ENCODE peak calls at places on chromosome 2, in eight cellular contexts. M is neural progenitor cell; K is tibial artery; Y is pancreas; J is CD8-positive, alpha-beta T cell; Z is fibroblast of lung; H is hepatocyte; R is cardiac muscle cell. U is an unnamed sample.

GRCh38 chr2:6800553-6800952 is 65.2 kb downstream of the CMPK2 start:
- DNase-seq in M (no peak), K (no peak), Y (no peak), J (no peak), Z (peak; percentile 12), H (no peak), R (no peak), U (no peak)

GRCh38 chr2:30994227-30995056 is 143.8 kb downstream of the GALNT14 start:
- DNase-seq in M (no peak), K (no peak), Y (no peak), J (no peak), Z (no peak), H (no peak), R (no peak), U (no peak)

GRCh38 chr2:217335341-217335966 is 475.6 kb upstream of the TNP1 start:
- DNase-seq in M (no peak), K (no peak), Y (no peak), J (no peak), Z (no peak), H (peak; percentile 54), R (no peak), U (no peak)

GRCh38 chr2:182858671-182859070 is 7.8 kb downstream of the FRZB start:
- DNase-seq in M (no peak), K (no peak), Y (no peak), J (no peak), Z (peak; percentile 82), H (no peak), R (no peak), U (no peak)

GRCh38 chr2:44369392-44369791 is 7.6 kb downstream of the CAMKMT start:
- DNase-seq in M (no peak), K (no peak), Y (no peak), J (no peak), Z (no peak), H (no peak), R (no peak), U (no peak)

GRCh38 chr2:168770796-168771195 is 31.6 kb upstream of the NOSTRIN start:
- DNase-seq in M (no peak), K (no peak), Y (no peak), J (no peak), Z (peak; percentile 32), H (no peak), R (peak; percentile 9), U (no peak)

GRCh38 chr2:128447538-128447885 is 128.8 kb upstream of the HS6ST1 start:
- DNase-seq in M (no peak), K (peak; percentile 6), Y (no peak), J (no peak), Z (no peak), H (no peak), R (no peak), U (no peak)

GRCh38 chr2:85662899-85663683 is 4.9 kb downstream of the SFTPB start:
- DNase-seq in M (no peak), K (peak; percentile 73), Y (no peak), J (no peak), Z (peak; percentile 97), H (peak; percentile 38), R (peak; percentile 94), U (peak; percentile 39)

GRCh38 chr2:171550613-171551012 is 28.3 kb downstream of the CYBRD1 start:
- DNase-seq in M (no peak), K (no peak), Y (no peak), J (no peak), Z (peak; percentile 71), H (no peak), R (no peak), U (no peak)

GRCh38 chr2:207870814-207871213 is 101.1 kb upstream of the FZD5 start:
- DNase-seq in M (no peak), K (no peak), Y (no peak), J (no peak), Z (no peak), H (no peak), R (no peak), U (no peak)

GRCh38 chr2:218658671-218659257 is 659 bp downstream of the ZNF142 start:
- DNase-seq in M (peak; percentile 70), K (no peak), Y (no peak), J (peak; percentile 44), Z (peak; percentile 36), H (peak; percentile 77), R (peak; percentile 30), U (no peak)
- TF ChIP-seq CTCF in M (peak; percentile 60), K (no peak), Y (no peak), J (no peak), Z (peak; percentile 48), H (peak; percentile 55), R (peak; percentile 48), U (no peak)

GRCh38 chr2:70461414-70461813 is 92.2 kb downstream of the TGFA start:
- DNase-seq in M (no peak), K (no peak), Y (no peak), J (no peak), Z (no peak), H (no peak), R (no peak), U (no peak)
- H3K27me3 ChIP-seq in M (no peaks in the 10 kb centered on the region), K (no peaks in the 10 kb centered on the region), Y (no peaks in the 10 kb centered on the region), J (no peaks in the 10 kb centered on the region), Z (peaks cover 2% of the 10 kb centered on the region), H (peaks cover 5% of the 10 kb centered on the region), R (no peaks in the 10 kb centered on the region), U (no peaks in the 10 kb centered on the region)

GRCh38 chr2:166163775-166164174 is 36.0 kb upstream of the SCN1A start:
- DNase-seq in M (no peak), K (no peak), Y (no peak), J (no peak), Z (no peak), H (no peak), R (no peak), U (no peak)

GRCh38 chr2:166154685-166155091 is 26.9 kb upstream of the SCN1A start:
- DNase-seq in M (no peak), K (no peak), Y (no peak), J (no peak), Z (no peak), H (no peak), R (no peak), U (no peak)

GRCh38 chr2:166156985-166157490 is 29.2 kb upstream of the SCN1A start:
- DNase-seq in M (no peak), K (no peak), Y (no peak), J (no peak), Z (no peak), H (no peak), R (no peak), U (no peak)

GRCh38 chr2:166157578-166157977 is 29.8 kb upstream of the SCN1A start:
- DNase-seq in M (no peak), K (no peak), Y (no peak), J (no peak), Z (no peak), H (no peak), R (no peak), U (no peak)

GRCh38 chr2:166158546-166158945 is 30.7 kb upstream of the SCN1A start:
- DNase-seq in M (no peak), K (no peak), Y (no peak), J (no peak), Z (peak; percentile 40), H (no peak), R (no peak), U (no peak)
- H3K4me1 ChIP-seq in M (no peaks in the 10 kb centered on the region), K (no peaks in the 10 kb centered on the region), Y (no peaks in the 10 kb centered on the region), J (no peaks in the 10 kb centered on the region), Z (no peaks in the 10 kb centered on the region), H (no peaks in the 10 kb centered on the region), R (no peaks in the 10 kb centered on the region), U (no peaks in the 10 kb centered on the region)

GRCh38 chr2:164126960-164127359 is 391.2 kb upstream of the FIGN start:
- DNase-seq in M (no peak), K (no peak), Y (no peak), J (no peak), Z (peak; percentile 33), H (peak; percentile 10), R (peak; percentile 10), U (no peak)
- TF ChIP-seq CTCF in M (peak; percentile 45), K (peak; percentile 45), Y (no peak), J (no peak), Z (peak; percentile 27), H (peak; percentile 48), R (no peak), U (peak; percentile 50)

DNA sequence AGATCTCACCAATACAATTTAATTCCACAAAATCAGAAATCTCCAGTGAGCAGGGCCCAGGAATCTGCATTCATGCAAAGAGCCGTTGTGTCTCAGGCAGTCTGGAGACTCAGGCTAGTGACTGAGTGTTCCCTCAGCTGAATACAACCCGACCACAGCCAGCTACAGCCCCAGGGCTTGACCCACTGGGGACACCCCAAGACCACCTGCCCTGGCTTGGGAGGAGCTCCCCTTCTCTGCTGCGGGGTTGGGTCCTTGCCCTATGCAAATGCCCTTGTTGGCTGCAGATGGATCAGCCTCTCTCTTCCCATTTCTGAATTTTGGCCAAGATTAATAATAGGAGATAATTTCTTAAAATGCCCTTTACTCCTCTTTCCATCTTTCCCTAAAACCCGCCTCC is 157.7 kb downstream of the TWIST2 start:
- DNase-seq in M (no peak), K (no peak), Y (no peak), J (no peak), Z (no peak), H (no peak), R (no peak), U (no peak)
- H3K27me3 ChIP-seq in M (no peaks in the 10 kb centered on the region), K (peaks cover 19% of the 10 kb centered on the region), Y (no peaks in the 10 kb centered on the region), J (no peaks in the 10 kb centered on the region), Z (peaks cover 11% of the 10 kb centered on the region), H (no peaks in the 10 kb centered on the region), R (no peaks in the 10 kb centered on the region), U (no peaks in the 10 kb centered on the region)

GRCh38 chr2:230619471-230619870 is 93.2 kb upstream of the CAB39 start:
- DNase-seq in M (peak; percentile 22), K (no peak), Y (no peak), J (no peak), Z (no peak), H (no peak), R (no peak), U (no peak)

GRCh38 chr2:230614040-230614439 is 98.6 kb upstream of the CAB39 start:
- DNase-seq in M (no peak), K (no peak), Y (no peak), J (no peak), Z (no peak), H (no peak), R (no peak), U (no peak)

GRCh38 chr2:230614913-230615332 is 97.7 kb upstream of the CAB39 start:
- DNase-seq in M (no peak), K (no peak), Y (no peak), J (peak; percentile 35), Z (peak; percentile 7), H (no peak), R (no peak), U (no peak)
- H3K4me1 ChIP-seq in M (no peaks in the 10 kb centered on the region), K (no peaks in the 10 kb centered on the region), Y (no peaks in the 10 kb centered on the region), J (peaks cover 15% of the 10 kb centered on the region), Z (peaks cover 7% of the 10 kb centered on the region), H (no peaks in the 10 kb centered on the region), R (no peaks in the 10 kb centered on the region), U (no peaks in the 10 kb centered on the region)